ENCODE peak calls at places on chromosomes 4 and X, in eight cellular contexts. W is RKO; X is COR-L47; M is choroid plexus epithelial cell; T is activated CD4-positive, alpha-beta T cell treated with anti-CD3 and anti-CD28 coated beads for 1 hour; L is hypothalamus; H is NCI-H1092; Q is A549. V is an unnamed sample.

GRCh38 chr4:158624889-158625478 is 46.7 kb downstream of the C4orf46 start:
- DNase-seq in M (peak), T (no peak), W (peak), X (peak), Q (peak), H (no peak), L (no peak), V (no peak)

GRCh38 chrX:136473663-136474062 is 14.1 kb upstream of the BRS3 start:
- DNase-seq in W (no peak), T (no peak), X (no peak), L (no peak), Q (no peak), H (no peak), M (no peak), V (no peak)

GRCh38 chrX:101079223-101079622 is 544 bp downstream of the TMEM35A start:
- DNase-seq in H (no peak), W (no peak), T (no peak), L (no peak), M (no peak), Q (no peak), X (no peak), V (no peak)

GRCh38 chrX:102154900-102155805 is 624 bp downstream of the BEX5 start:
- DNase-seq in X (no peak), L (no peak), H (no peak), T (no peak), W (peak), Q (no peak), M (no peak), V (peak)

GRCh38 chrX:125998432-125998831 is 167.7 kb downstream of the DCAF12L2 start:
- DNase-seq in Q (no peak), M (peak), T (no peak), L (no peak), X (no peak), W (peak), H (no peak), V (no peak)

GRCh38 chr4:125191252-125191651 is 123.5 kb upstream of the FAT4 start:
- DNase-seq in M (peak), Q (no peak), H (no peak), T (no peak), W (peak), L (no peak), X (no peak), V (no peak)

GRCh38 chrX:29627833-29628232 is 587.5 kb upstream of the MAGEB2 start:
- DNase-seq in M (peak), H (no peak), X (no peak), L (no peak), Q (no peak), T (no peak), W (no peak), V (no peak)

GRCh38 chrX:53716328-53717088 is 30.0 kb upstream of the HUWE1 start:
- DNase-seq in X (no peak), Q (no peak), T (peak), H (no peak), W (no peak), M (peak), L (no peak), V (peak)

GRCh38 chrX:103200951-103201529 is 13.9 kb upstream of the BEX4 start:
- DNase-seq in W (no peak), Q (no peak), M (no peak), H (no peak), L (no peak), T (no peak), X (no peak), V (no peak)

GRCh38 chr4:41883988-41884737 is 51.1 kb upstream of the TMEM33 start:
- DNase-seq in L (no peak), X (no peak), M (no peak), T (no peak), Q (no peak), W (no peak), H (no peak), V (no peak)

GRCh38 chrX:41412261-41413167 is 34.6 kb upstream of the NYX start:
- DNase-seq in H (no peak), L (no peak), T (no peak), W (no peak), Q (no peak), M (no peak), X (no peak), V (no peak)

GRCh38 chrX:69152398-69152797 is 12.9 kb downstream of the PJA1 start:
- DNase-seq in W (no peak), X (peak), L (no peak), Q (no peak), T (no peak), M (no peak), H (peak), V (no peak)

GRCh38 chr4:160414516-160414915 is 1311.6 kb downstream of the RAPGEF2 start:
- DNase-seq in Q (no peak), X (no peak), L (no peak), W (no peak), H (no peak), M (no peak), T (no peak), V (no peak)

GRCh38 chr4:17024430-17024829 is 126.0 kb upstream of the LDB2 start:
- DNase-seq in M (peak), Q (no peak), W (no peak), H (no peak), L (no peak), T (no peak), X (no peak), V (no peak)

GRCh38 chr4:7044415-7044930 is 1.3 kb downstream of the TADA2B start:
- DNase-seq in X (no peak), H (no peak), T (no peak), Q (no peak), M (peak), L (peak), W (peak), V (no peak)

GRCh38 chrX:149161438-149162088 is 343.5 kb downstream of the IDS start:
- DNase-seq in L (no peak), W (no peak), Q (no peak), X (no peak), H (no peak), M (no peak), T (no peak), V (no peak)

GRCh38 chrX:55759478-55759877 is 41.9 kb downstream of the RRAGB start:
- DNase-seq in W (no peak), M (no peak), L (no peak), Q (no peak), T (no peak), H (no peak), X (no peak), V (no peak)

GRCh38 chrX:68941385-68941952 is 112.6 kb downstream of the EFNB1 start:
- DNase-seq in T (no peak), X (no peak), L (no peak), Q (no peak), W (no peak), H (no peak), M (peak), V (no peak)

GRCh38 chr4:94913316-94913715 is 155.6 kb downstream of the BMPR1B start:
- DNase-seq in X (no peak), L (no peak), T (no peak), Q (no peak), H (no peak), M (no peak), W (no peak), V (no peak)

GRCh38 chr4:98744372-98745150 is 86.2 kb upstream of the TSPAN5 start:
- DNase-seq in L (no peak), Q (no peak), M (no peak), X (no peak), H (no peak), W (no peak), T (no peak), V (no peak)

GRCh38 chr4:24508541-24508940 is 75.8 kb downstream of the DHX15 start:
- DNase-seq in W (no peak), L (no peak), T (no peak), X (no peak), Q (no peak), M (no peak), H (no peak), V (no peak)

V was measured in T-helper 17 cell.